ENCODE peak calls at places on chromosomes 2 and 18, in seven cellular contexts. One of them, this sample, is unnamed.

GRCh38 chr2:24828641-24829040 is 35.4 kb downstream of the CENPO start:
- DNase-seq in NAMALWA: no peak
- DNase-seq in GOT3: no peak
- DNase-seq in naive thymus-derived CD8-positive, alpha-beta T cell: no peak
- DNase-seq in uterus: peak; percentile 12
- DNase-seq in OCI-M1: no peak
- DNase-seq in caudate nucleus: no peak
- DNase-seq in this sample: no peak

GRCh38 chr18:79517322-79517721 is 121.6 kb downstream of the NFATC1 start:
- DNase-seq in caudate nucleus: no peak
- DNase-seq in GOT3: no peak
- DNase-seq in NAMALWA: peak; percentile 14
- DNase-seq in OCI-M1: peak; percentile 24
- DNase-seq in naive thymus-derived CD8-positive, alpha-beta T cell: no peak
- DNase-seq in uterus: no peak
- DNase-seq in this sample: no peak

GRCh38 chr2:1207962-1208510 is 205.2 kb upstream of the TPO start:
- DNase-seq in uterus: no peak
- DNase-seq in NAMALWA: no peak
- DNase-seq in caudate nucleus: no peak
- DNase-seq in OCI-M1: no peak
- DNase-seq in GOT3: no peak
- DNase-seq in naive thymus-derived CD8-positive, alpha-beta T cell: no peak
- DNase-seq in this sample: no peak

GRCh38 chr18:49948975-49949374 is 135.6 kb upstream of the ACAA2 start:
- DNase-seq in uterus: no peak
- DNase-seq in GOT3: no peak
- DNase-seq in OCI-M1: no peak
- DNase-seq in NAMALWA: no peak
- DNase-seq in caudate nucleus: no peak
- DNase-seq in naive thymus-derived CD8-positive, alpha-beta T cell: no peak
- DNase-seq in this sample: no peak

GRCh38 chr2:677056-677949 is at the start of gene TMEM18:
- DNase-seq in GOT3: peak; percentile 98
- DNase-seq in uterus: peak; percentile 97
- DNase-seq in OCI-M1: peak; percentile 99
- DNase-seq in naive thymus-derived CD8-positive, alpha-beta T cell: peak; percentile 98
- DNase-seq in NAMALWA: peak; percentile 99
- DNase-seq in caudate nucleus: peak; percentile 94
- DNase-seq in this sample: peak; percentile 90

GRCh38 chr18:71849407-71849806 is 694.7 kb downstream of the CBLN2 start:
- DNase-seq in GOT3: no peak
- DNase-seq in NAMALWA: peak; percentile 47
- DNase-seq in naive thymus-derived CD8-positive, alpha-beta T cell: no peak
- DNase-seq in uterus: no peak
- DNase-seq in caudate nucleus: no peak
- DNase-seq in OCI-M1: peak; percentile 3
- DNase-seq in this sample: no peak

GRCh38 chr18:48942086-48942485 is 8.7 kb downstream of the SMAD7 start:
- DNase-seq in naive thymus-derived CD8-positive, alpha-beta T cell: no peak
- DNase-seq in caudate nucleus: no peak
- DNase-seq in GOT3: no peak
- DNase-seq in uterus: no peak
- DNase-seq in NAMALWA: no peak
- DNase-seq in OCI-M1: no peak
- DNase-seq in this sample: no peak

GRCh38 chr2:230512955-230513748 is 97.2 kb downstream of the SP100 start:
- DNase-seq in naive thymus-derived CD8-positive, alpha-beta T cell: no peak
- DNase-seq in caudate nucleus: no peak
- DNase-seq in OCI-M1: no peak
- DNase-seq in GOT3: no peak
- DNase-seq in NAMALWA: no peak
- DNase-seq in uterus: no peak
- DNase-seq in this sample: no peak

GRCh38 chr2:138665932-138666331 is 114.3 kb downstream of the NXPH2 start:
- DNase-seq in naive thymus-derived CD8-positive, alpha-beta T cell: no peak
- DNase-seq in caudate nucleus: no peak
- DNase-seq in OCI-M1: no peak
- DNase-seq in GOT3: no peak
- DNase-seq in NAMALWA: no peak
- DNase-seq in uterus: no peak
- DNase-seq in this sample: no peak

GRCh38 chr2:128440666-128441340 is 122.1 kb upstream of the HS6ST1 start:
- DNase-seq in uterus: peak; percentile 12
- DNase-seq in caudate nucleus: no peak
- DNase-seq in naive thymus-derived CD8-positive, alpha-beta T cell: no peak
- DNase-seq in OCI-M1: no peak
- DNase-seq in GOT3: no peak
- DNase-seq in NAMALWA: no peak
- DNase-seq in this sample: no peak

GRCh38 chr2:42767899-42768705 is 4.2 kb upstream of the OXER1 start:
- DNase-seq in GOT3: no peak
- DNase-seq in NAMALWA: no peak
- DNase-seq in OCI-M1: no peak
- DNase-seq in naive thymus-derived CD8-positive, alpha-beta T cell: no peak
- DNase-seq in caudate nucleus: no peak
- DNase-seq in uterus: no peak
- DNase-seq in this sample: no peak

GRCh38 chr2:66948234-66948633 is 448.9 kb upstream of the ETAA1 start:
- DNase-seq in naive thymus-derived CD8-positive, alpha-beta T cell: no peak
- DNase-seq in uterus: no peak
- DNase-seq in OCI-M1: no peak
- DNase-seq in GOT3: no peak
- DNase-seq in NAMALWA: no peak
- DNase-seq in caudate nucleus: no peak
- DNase-seq in this sample: no peak

GRCh38 chr2:85133751-85134254 is 611 bp downstream of the TCF7L1 start:
- DNase-seq in OCI-M1: no peak
- DNase-seq in naive thymus-derived CD8-positive, alpha-beta T cell: no peak
- DNase-seq in GOT3: no peak
- DNase-seq in caudate nucleus: no peak
- DNase-seq in uterus: peak; percentile 56
- DNase-seq in NAMALWA: no peak
- DNase-seq in this sample: no peak

GRCh38 chr2:159362816-159363251 is 76.3 kb upstream of the WDSUB1 start:
- DNase-seq in OCI-M1: no peak
- DNase-seq in NAMALWA: no peak
- DNase-seq in caudate nucleus: no peak
- DNase-seq in GOT3: no peak
- DNase-seq in naive thymus-derived CD8-positive, alpha-beta T cell: no peak
- DNase-seq in uterus: no peak
- DNase-seq in this sample: no peak

GRCh38 chr2:96556441-96557330 is 20.1 kb downstream of the ARID5A start:
- DNase-seq in OCI-M1: peak; percentile 35
- DNase-seq in GOT3: peak; percentile 37
- DNase-seq in uterus: no peak
- DNase-seq in NAMALWA: no peak
- DNase-seq in caudate nucleus: no peak
- DNase-seq in naive thymus-derived CD8-positive, alpha-beta T cell: no peak
- DNase-seq in this sample: no peak

GRCh38 chr2:29096969-29097368 is 18.2 kb upstream of the CLIP4 start:
- DNase-seq in OCI-M1: no peak
- DNase-seq in NAMALWA: no peak
- DNase-seq in naive thymus-derived CD8-positive, alpha-beta T cell: no peak
- DNase-seq in GOT3: no peak
- DNase-seq in uterus: no peak
- DNase-seq in caudate nucleus: no peak
- DNase-seq in this sample: no peak

GRCh38 chr18:72410399-72410798 is 133.7 kb downstream of the CBLN2 start:
- DNase-seq in NAMALWA: no peak
- DNase-seq in caudate nucleus: no peak
- DNase-seq in uterus: no peak
- DNase-seq in GOT3: no peak
- DNase-seq in naive thymus-derived CD8-positive, alpha-beta T cell: no peak
- DNase-seq in OCI-M1: no peak
- DNase-seq in this sample: no peak

GRCh38 chr2:173076557-173077345 is 1.1 kb downstream of the MAP3K20 start:
- DNase-seq in GOT3: peak; percentile 23
- DNase-seq in NAMALWA: peak; percentile 61
- DNase-seq in caudate nucleus: no peak
- DNase-seq in naive thymus-derived CD8-positive, alpha-beta T cell: no peak
- DNase-seq in uterus: peak; percentile 57
- DNase-seq in OCI-M1: peak; percentile 73
- DNase-seq in this sample: peak; percentile 19

GRCh38 chr2:43041167-43041566 is 185.2 kb downstream of the ZFP36L2 start:
- DNase-seq in NAMALWA: no peak
- DNase-seq in caudate nucleus: no peak
- DNase-seq in uterus: no peak
- DNase-seq in naive thymus-derived CD8-positive, alpha-beta T cell: no peak
- DNase-seq in GOT3: no peak
- DNase-seq in OCI-M1: no peak
- DNase-seq in this sample: no peak

GRCh38 chr2:926259-926780 is 24.3 kb upstream of the SNTG2 start:
- DNase-seq in uterus: no peak
- DNase-seq in GOT3: no peak
- DNase-seq in caudate nucleus: no peak
- DNase-seq in OCI-M1: no peak
- DNase-seq in NAMALWA: no peak
- DNase-seq in naive thymus-derived CD8-positive, alpha-beta T cell: no peak
- DNase-seq in this sample: no peak

GRCh38 chr2:108215794-108216211 is 24.0 kb upstream of the SULT1C3 start:
- DNase-seq in uterus: no peak
- DNase-seq in GOT3: no peak
- DNase-seq in naive thymus-derived CD8-positive, alpha-beta T cell: no peak
- DNase-seq in NAMALWA: peak; percentile 6
- DNase-seq in caudate nucleus: no peak
- DNase-seq in OCI-M1: peak; percentile 70
- DNase-seq in this sample: no peak

GRCh38 chr2:28956415-28956826 is 24.7 kb upstream of the TOGARAM2 start:
- DNase-seq in GOT3: no peak
- DNase-seq in NAMALWA: peak; percentile 51
- DNase-seq in caudate nucleus: no peak
- DNase-seq in naive thymus-derived CD8-positive, alpha-beta T cell: peak; percentile 67
- DNase-seq in uterus: no peak
- DNase-seq in OCI-M1: peak; percentile 44
- DNase-seq in this sample: no peak

GRCh38 chr18:60295776-60296175 is 76.8 kb downstream of the MC4R start:
- DNase-seq in caudate nucleus: no peak
- DNase-seq in naive thymus-derived CD8-positive, alpha-beta T cell: no peak
- DNase-seq in OCI-M1: no peak
- DNase-seq in GOT3: no peak
- DNase-seq in uterus: no peak
- DNase-seq in NAMALWA: no peak
- DNase-seq in this sample: no peak

GRCh38 chr2:71511776-71512175 is 58.4 kb downstream of the DYSF start:
- DNase-seq in uterus: no peak
- DNase-seq in GOT3: no peak
- DNase-seq in naive thymus-derived CD8-positive, alpha-beta T cell: no peak
- DNase-seq in NAMALWA: no peak
- DNase-seq in OCI-M1: no peak
- DNase-seq in caudate nucleus: no peak
- DNase-seq in this sample: no peak

GRCh38 chr2:131010566-131010965 is 82.7 kb downstream of the FAM168B start:
- DNase-seq in uterus: no peak
- DNase-seq in naive thymus-derived CD8-positive, alpha-beta T cell: no peak
- DNase-seq in caudate nucleus: no peak
- DNase-seq in OCI-M1: no peak
- DNase-seq in GOT3: no peak
- DNase-seq in NAMALWA: no peak
- DNase-seq in this sample: no peak

GRCh38 chr2:20614201-20615045 is 36.5 kb downstream of the HS1BP3 start:
- DNase-seq in NAMALWA: peak; percentile 19
- DNase-seq in caudate nucleus: no peak
- DNase-seq in GOT3: no peak
- DNase-seq in naive thymus-derived CD8-positive, alpha-beta T cell: no peak
- DNase-seq in uterus: peak; percentile 21
- DNase-seq in OCI-M1: no peak
- DNase-seq in this sample: peak; percentile 11

GRCh38 chr2:29106241-29106640 is 9.0 kb upstream of the CLIP4 start:
- DNase-seq in NAMALWA: no peak
- DNase-seq in OCI-M1: no peak
- DNase-seq in uterus: no peak
- DNase-seq in naive thymus-derived CD8-positive, alpha-beta T cell: no peak
- DNase-seq in caudate nucleus: no peak
- DNase-seq in GOT3: no peak
- DNase-seq in this sample: no peak

GRCh38 chr2:214899751-214900150 is 90.3 kb upstream of the BARD1 start:
- DNase-seq in naive thymus-derived CD8-positive, alpha-beta T cell: no peak
- DNase-seq in caudate nucleus: no peak
- DNase-seq in GOT3: no peak
- DNase-seq in OCI-M1: no peak
- DNase-seq in uterus: no peak
- DNase-seq in NAMALWA: no peak
- DNase-seq in this sample: no peak

GRCh38 chr2:77831878-77832277 is 309.7 kb upstream of the LRRTM4 start:
- DNase-seq in GOT3: no peak
- DNase-seq in NAMALWA: no peak
- DNase-seq in naive thymus-derived CD8-positive, alpha-beta T cell: no peak
- DNase-seq in caudate nucleus: no peak
- DNase-seq in uterus: no peak
- DNase-seq in OCI-M1: no peak
- DNase-seq in this sample: no peak